ENCODE peak calls at places on chromosomes 1 and 21, in ten cellular contexts. G is neural crest cell, S is psoas muscle, Z is GM20000, X is upper lobe of right lung, J is mucosa of descending colon, Y is endothelial cell, M is fibroblast of pulmonary artery, W is cardiac muscle cell, B is hepatocyte. R is an unnamed sample.

GRCh38 chr21:27346041-27346448 is 379.2 kb upstream of the ADAMTS5 start:
- DNase-seq in S (no peak), M (peak), B (no peak), G (no peak), J (no peak), X (no peak), W (no peak), Z (no peak), Y (no peak), R (no peak)

GRCh38 chr1:115067460-115067859 is 21.8 kb downstream of the TSPAN2 start:
- DNase-seq in Y (no peak), G (no peak), M (no peak), W (no peak), X (no peak), S (no peak), B (no peak), Z (no peak), J (no peak), R (no peak)

GRCh38 chr1:204383163-204383904 is 23.6 kb upstream of the PLEKHA6 start:
- DNase-seq in S (no peak), Z (no peak), M (no peak), X (no peak), Y (no peak), B (no peak), W (no peak), G (no peak), J (no peak), R (no peak)

GRCh38 chr1:47997289-47998200 is at the start of gene TRABD2B:
- DNase-seq in Y (peak), G (peak), S (peak), X (peak), M (peak), B (peak), W (peak), J (peak), Z (peak), R (peak)

GRCh38 chr1:218546314-218546713 is 201.2 kb downstream of the TGFB2 start:
- DNase-seq in Z (no peak), Y (no peak), G (no peak), X (no peak), B (no peak), J (no peak), W (no peak), M (peak), S (no peak), R (no peak)

GRCh38 chr1:226738995-226739695 is at the start of gene ITPKB:
- DNase-seq in S (peak), Y (peak), B (peak), Z (peak), J (peak), M (peak), X (peak), G (peak), W (peak), R (peak)

GRCh38 chr1:40834968-40835545 is 27.1 kb downstream of the CITED4 start:
- DNase-seq in X (no peak), Z (no peak), Y (no peak), S (no peak), B (no peak), J (no peak), G (no peak), W (no peak), M (no peak), R (peak)

GRCh38 chr1:66270122-66270812 is 263.7 kb upstream of the SGIP1 start:
- DNase-seq in Y (no peak), M (peak), X (no peak), J (no peak), W (no peak), Z (no peak), G (no peak), S (no peak), B (peak), R (no peak)

GRCh38 chr1:23923592-23924495 is 10.7 kb upstream of the CNR2 start:
- DNase-seq in B (no peak), Z (no peak), S (no peak), J (no peak), X (no peak), W (no peak), M (no peak), Y (no peak), G (no peak), R (no peak)

GRCh38 chr1:186722711-186723309 is 42.6 kb upstream of the PTGS2 start:
- DNase-seq in J (peak), B (peak), S (no peak), Z (peak), Y (peak), X (no peak), G (no peak), M (peak), W (peak), R (no peak)

GRCh38 chr1:216794541-216795055 is 71.4 kb upstream of the ESRRG start:
- DNase-seq in J (no peak), W (no peak), X (no peak), G (no peak), M (no peak), S (no peak), B (peak), Y (no peak), Z (no peak), R (no peak)

GRCh38 chr1:22107126-22107525 is 35.8 kb downstream of the WNT4 start:
- DNase-seq in J (no peak), Z (no peak), S (no peak), M (no peak), Y (no peak), X (no peak), G (no peak), W (no peak), B (no peak), R (no peak)

GRCh38 chr1:167529829-167530474 is 11.6 kb upstream of the CD247 start:
- DNase-seq in B (peak), G (no peak), Y (no peak), X (no peak), Z (no peak), S (no peak), W (no peak), M (peak), J (no peak), R (no peak)

GRCh38 chr1:68571499-68571898 is 74.6 kb upstream of the DEPDC1 start:
- DNase-seq in B (no peak), G (no peak), Z (no peak), S (no peak), M (peak), W (no peak), J (no peak), Y (no peak), X (no peak), R (no peak)

GRCh38 chr1:8767006-8767405 is 50.4 kb downstream of the RERE start:
- DNase-seq in Y (no peak), M (no peak), S (no peak), W (no peak), J (no peak), X (no peak), B (no peak), Z (no peak), G (no peak), R (no peak)

GRCh38 chr21:45322960-45323461 is 35.3 kb upstream of the POFUT2 start:
- DNase-seq in S (peak), X (peak), Z (no peak), B (no peak), J (no peak), G (no peak), Y (no peak), M (peak), W (no peak), R (peak)

GRCh38 chr1:239361403-239361802 is 25.0 kb upstream of the CHRM3 start:
- DNase-seq in J (no peak), X (no peak), Z (no peak), S (no peak), M (peak), G (no peak), Y (no peak), B (peak), W (no peak), R (no peak)

GRCh38 chr1:187203257-187203656 is 374.5 kb downstream of the PLA2G4A start:
- DNase-seq in G (no peak), Z (no peak), X (no peak), S (no peak), B (no peak), J (no peak), Y (no peak), M (peak), W (no peak), R (no peak)

GRCh38 chr1:192726820-192727504 is 81.9 kb upstream of the RGS2 start:
- DNase-seq in W (no peak), M (no peak), Z (no peak), G (no peak), B (no peak), X (no peak), Y (no peak), S (no peak), J (no peak), R (no peak)

GRCh38 chr1:91672601-91673161 is 172.0 kb downstream of the CDC7 start:
- DNase-seq in M (no peak), J (no peak), S (no peak), G (no peak), Y (no peak), W (no peak), B (no peak), Z (no peak), X (no peak), R (no peak)

GRCh38 chr21:44801468-44802395 is at the start of gene UBE2G2:
- DNase-seq in S (peak), G (peak), M (peak), J (peak), X (peak), W (peak), Z (peak), Y (peak), B (peak), R (peak)

GRCh38 chr1:67610450-67610849 is 74.6 kb upstream of the GADD45A start:
- DNase-seq in B (no peak), X (no peak), G (no peak), J (no peak), S (no peak), M (no peak), Y (no peak), Z (no peak), W (no peak), R (no peak)

GRCh38 chr21:34594566-34595234 is 20.2 kb downstream of the RCAN1 start:
- DNase-seq in Y (no peak), X (no peak), S (no peak), B (no peak), G (no peak), J (no peak), M (no peak), Z (no peak), W (no peak), R (no peak)

GRCh38 chr1:53262000-53262399 is 23.7 kb upstream of the MAGOH start:
- DNase-seq in Y (no peak), X (no peak), J (no peak), M (no peak), B (no peak), S (no peak), G (no peak), Z (no peak), W (no peak), R (peak)

GRCh38 chr1:65002508-65003315 is 36.4 kb upstream of the JAK1 start:
- DNase-seq in W (peak), J (peak), X (peak), M (peak), Z (peak), G (peak), Y (peak), S (peak), B (peak), R (peak)

GRCh38 chr1:10561497-10561896 is 86.7 kb downstream of the PEX14 start:
- DNase-seq in Z (no peak), B (no peak), S (no peak), Y (no peak), M (peak), G (no peak), X (no peak), J (no peak), W (no peak), R (no peak)

GRCh38 chr1:109721046-109721445 is 9.0 kb downstream of the GSTM5 start:
- DNase-seq in X (no peak), G (no peak), W (no peak), J (no peak), B (no peak), Z (no peak), S (no peak), M (peak), Y (no peak), R (no peak)

GRCh38 chr1:230626274-230626673 is 16.0 kb upstream of the COG2 start:
- DNase-seq in J (no peak), W (no peak), M (no peak), X (no peak), B (no peak), Z (no peak), Y (no peak), S (no peak), G (no peak), R (no peak)

GRCh38 chr1:58727363-58727762 is 27.5 kb upstream of the MYSM1 start:
- DNase-seq in X (no peak), J (no peak), B (peak), M (peak), W (no peak), S (no peak), Z (no peak), G (no peak), Y (no peak), R (no peak)

GRCh38 chr1:76687324-76688018 is 179.8 kb upstream of the ST6GALNAC5 start:
- DNase-seq in M (no peak), B (peak), Y (no peak), Z (no peak), G (no peak), W (no peak), X (no peak), J (no peak), S (no peak), R (no peak)

GRCh38 chr1:156625436-156626078 is 6.3 kb downstream of the HAPLN2 start:
- DNase-seq in Z (peak), J (peak), W (peak), G (peak), S (peak), B (peak), M (peak), X (peak), Y (peak), R (peak)

GRCh38 chr1:246329900-246330299 is 177.2 kb downstream of the SMYD3 start:
- DNase-seq in G (no peak), J (no peak), Z (peak), B (no peak), S (no peak), W (no peak), M (no peak), X (no peak), Y (no peak), R (no peak)

GRCh38 chr1:28102169-28102568 is 13.8 kb upstream of the EYA3 start:
- DNase-seq in S (no peak), W (no peak), Y (no peak), Z (no peak), X (no peak), G (no peak), M (no peak), B (no peak), J (no peak), R (no peak)

GRCh38 chr1:77673716-77674355 is 8.6 kb downstream of the ZZZ3 start:
- DNase-seq in Y (no peak), Z (no peak), B (no peak), W (no peak), G (no peak), J (no peak), X (no peak), M (no peak), S (no peak), R (no peak)

GRCh38 chr1:65687435-65688214 is 105.1 kb upstream of the PDE4B start:
- DNase-seq in J (peak), S (peak), Y (peak), M (peak), G (peak), B (peak), W (peak), Z (peak), X (peak), R (peak)

GRCh38 chr1:234543442-234544093 is 64.6 kb upstream of the TARBP1 start:
- DNase-seq in Z (no peak), S (peak), M (no peak), X (no peak), B (no peak), W (peak), J (no peak), Y (no peak), G (no peak), R (no peak)
- TF ChIP-seq CTCF in Z (no peak), S (no peak), M (no peak), X (no peak), B (no peak), W (no peak), J (no peak), Y (no peak), G (peak), R (no peak)

GRCh38 chr1:14782741-14783591 is 184.5 kb downstream of the KAZN start:
- DNase-seq in G (no peak), J (no peak), Y (no peak), B (no peak), W (peak), Z (no peak), X (no peak), M (no peak), S (no peak), R (no peak)
- TF ChIP-seq CTCF in G (peak), J (no peak), Y (no peak), B (peak), W (peak), Z (no peak), X (no peak), M (no peak), S (no peak), R (peak)

GRCh38 chr1:98253145-98253544 is 332.3 kb upstream of the DPYD start:
- DNase-seq in G (no peak), X (no peak), Z (no peak), W (no peak), M (no peak), J (no peak), S (no peak), B (no peak), Y (no peak), R (no peak)

GRCh38 chr1:98256700-98257099 is 335.9 kb upstream of the DPYD start:
- DNase-seq in X (no peak), Z (no peak), G (no peak), S (no peak), W (no peak), Y (no peak), B (no peak), J (no peak), M (no peak), R (no peak)

GRCh38 chr1:98251497-98251896 is 330.7 kb upstream of the DPYD start:
- DNase-seq in B (no peak), X (no peak), Z (no peak), W (no peak), M (no peak), Y (no peak), S (no peak), G (no peak), J (no peak), R (no peak)
- TF ChIP-seq CTCF in B (no peak), X (no peak), Z (no peak), W (no peak), M (no peak), Y (peak), S (no peak), G (no peak), J (no peak), R (no peak)

GRCh38 chr1:173453982-173454381 is 23.2 kb upstream of the PRDX6 start:
- DNase-seq in M (peak), G (no peak), J (no peak), S (no peak), B (no peak), Y (no peak), X (no peak), W (no peak), Z (no peak), R (no peak)

GRCh38 chr1:173451981-173452380 is 25.2 kb upstream of the PRDX6 start:
- DNase-seq in J (no peak), W (no peak), G (no peak), Y (no peak), M (peak), S (no peak), X (no peak), B (no peak), Z (no peak), R (no peak)

GRCh38 chr1:173459885-173460284 is 17.2 kb upstream of the PRDX6 start:
- DNase-seq in Z (no peak), M (no peak), G (no peak), S (no peak), X (no peak), W (no peak), B (no peak), J (no peak), Y (no peak), R (no peak)

GRCh38 chr1:173454966-173455524 is 22.1 kb upstream of the PRDX6 start:
- DNase-seq in B (no peak), S (no peak), Y (no peak), J (no peak), X (no peak), G (no peak), M (no peak), Z (no peak), W (no peak), R (no peak)
- TF ChIP-seq CTCF in B (no peak), S (no peak), Y (no peak), J (no peak), X (no peak), G (no peak), M (no peak), Z (no peak), W (no peak), R (no peak)

GRCh38 chr1:14594045-14594444 is 4.4 kb upstream of the KAZN start:
- DNase-seq in Z (no peak), Y (no peak), X (no peak), S (no peak), G (no peak), M (no peak), J (no peak), B (no peak), W (no peak), R (no peak)
- TF ChIP-seq CTCF in Z (no peak), Y (no peak), X (no peak), S (no peak), G (no peak), M (no peak), J (no peak), B (no peak), W (no peak), R (no peak)

GRCh38 chr1:94693029-94693428 is 127.1 kb upstream of the SLC44A3 start:
- DNase-seq in G (no peak), B (no peak), S (no peak), W (no peak), X (no peak), M (no peak), Y (no peak), Z (no peak), J (no peak), R (no peak)
- TF ChIP-seq CTCF in G (no peak), B (peak), S (no peak), W (no peak), X (no peak), M (no peak), Y (peak), Z (no peak), J (no peak), R (no peak)

GRCh38 chr1:94020764-94021579 is 100.0 kb downstream of the ABCA4 start:
- DNase-seq in J (no peak), S (no peak), B (peak), M (peak), W (peak), X (no peak), G (no peak), Z (no peak), Y (no peak), R (no peak)
- TF ChIP-seq CTCF in J (no peak), S (no peak), B (no peak), M (no peak), W (no peak), X (no peak), G (no peak), Z (no peak), Y (no peak), R (no peak)

GRCh38 chr1:6099787-6100765 is 54.4 kb downstream of the KCNAB2 start:
- DNase-seq in B (no peak), M (peak), Y (no peak), Z (no peak), W (no peak), S (peak), J (peak), G (no peak), X (peak), R (peak)
- TF ChIP-seq CTCF in B (no peak), M (no peak), Y (no peak), Z (no peak), W (no peak), S (no peak), J (no peak), G (no peak), X (no peak), R (no peak)

GRCh38 chr21:23016617-23017016 is 2018.4 kb downstream of the NCAM2 start:
- DNase-seq in B (peak), Z (no peak), J (no peak), G (peak), S (no peak), W (peak), X (no peak), M (no peak), Y (peak), R (no peak)
- TF ChIP-seq CTCF in B (peak), Z (no peak), J (no peak), G (peak), S (no peak), W (no peak), X (no peak), M (no peak), Y (peak), R (no peak)

GRCh38 chr1:160220301-160220700 is 15.1 kb downstream of the PEA15 start:
- DNase-seq in Z (no peak), Y (no peak), X (no peak), S (no peak), B (no peak), G (no peak), M (no peak), J (no peak), W (no peak), R (no peak)

GRCh38 chr1:160219062-160219929 is 14.1 kb downstream of the PEA15 start:
- DNase-seq in B (peak), X (no peak), M (peak), W (peak), Z (no peak), S (no peak), J (peak), G (peak), Y (peak), R (no peak)

GRCh38 chr1:160214481-160215140 is 9.4 kb downstream of the PEA15 start:
- DNase-seq in Y (no peak), S (no peak), B (no peak), W (no peak), G (no peak), M (no peak), Z (no peak), X (no peak), J (peak), R (no peak)

GRCh38 chr1:160221089-160221488 is 15.9 kb downstream of the PEA15 start:
- DNase-seq in B (no peak), Y (no peak), W (no peak), G (no peak), X (no peak), M (peak), S (no peak), J (no peak), Z (no peak), R (no peak)

GRCh38 chr1:160217466-160218165 is 12.4 kb downstream of the PEA15 start:
- DNase-seq in X (no peak), J (peak), S (no peak), Y (no peak), B (no peak), G (no peak), W (no peak), Z (no peak), M (peak), R (no peak)
- TF ChIP-seq CTCF in X (no peak), J (no peak), S (no peak), Y (no peak), B (no peak), G (no peak), W (no peak), Z (no peak), M (no peak), R (no peak)

R was measured in spleen.